ENCODE peak calls at places on chromosomes 1 and 21, in six cellular contexts. One of them, this sample, is unnamed.

GRCh38 chr21:33924079-33924765 is 8.6 kb upstream of the ATP5PO start:
- DNase-seq in GM12891: no peak
- DNase-seq in HepG2: peak
- DNase-seq in K562: peak
- DNase-seq in H1: peak
- DNase-seq in GM12878: peak
- DNase-seq in this sample: peak

GRCh38 chr1:111290104-111290503 is 547 bp upstream of the CHIA start:
- DNase-seq in GM12891: no peak
- DNase-seq in HepG2: no peak
- DNase-seq in K562: no peak
- DNase-seq in H1: no peak
- DNase-seq in GM12878: no peak
- DNase-seq in this sample: no peak

GRCh38 chr1:15950302-15950701 is 25.6 kb downstream of the ZBTB17 start:
- DNase-seq in GM12891: no peak
- DNase-seq in HepG2: no peak
- DNase-seq in K562: no peak
- DNase-seq in H1: no peak
- DNase-seq in GM12878: no peak
- DNase-seq in this sample: no peak

GRCh38 chr1:14924012-14924452 is 229.5 kb upstream of the TMEM51 start:
- DNase-seq in GM12891: peak
- DNase-seq in HepG2: no peak
- DNase-seq in K562: peak
- DNase-seq in H1: no peak
- DNase-seq in GM12878: no peak
- DNase-seq in this sample: peak

GRCh38 chr1:203511513-203511912 is 17.6 kb downstream of the OPTC start:
- DNase-seq in GM12891: no peak
- DNase-seq in HepG2: no peak
- DNase-seq in K562: no peak
- DNase-seq in H1: no peak
- DNase-seq in GM12878: no peak
- DNase-seq in this sample: no peak

GRCh38 chr1:221829327-221830011 is 87.6 kb upstream of the DUSP10 start:
- DNase-seq in GM12891: no peak
- DNase-seq in HepG2: no peak
- DNase-seq in K562: no peak
- DNase-seq in H1: no peak
- DNase-seq in GM12878: no peak
- DNase-seq in this sample: no peak

GRCh38 chr1:236027096-236027495 is 37.8 kb downstream of the NID1 start:
- DNase-seq in GM12891: no peak
- DNase-seq in HepG2: no peak
- DNase-seq in K562: no peak
- DNase-seq in H1: no peak
- DNase-seq in GM12878: no peak
- DNase-seq in this sample: no peak

GRCh38 chr1:8439015-8439702 is 121.2 kb downstream of the SLC45A1 start:
- DNase-seq in GM12891: peak
- DNase-seq in HepG2: peak
- DNase-seq in K562: peak
- DNase-seq in H1: no peak
- DNase-seq in GM12878: no peak
- DNase-seq in this sample: peak

GRCh38 chr1:83641206-83641658 is 357.7 kb downstream of the TTLL7 start:
- DNase-seq in GM12891: no peak
- DNase-seq in HepG2: no peak
- DNase-seq in K562: no peak
- DNase-seq in H1: no peak
- DNase-seq in GM12878: no peak
- DNase-seq in this sample: no peak

GRCh38 chr1:65069186-65069585 is 78.8 kb upstream of the AK4 start:
- DNase-seq in GM12891: no peak
- DNase-seq in HepG2: no peak
- DNase-seq in K562: no peak
- DNase-seq in H1: no peak
- DNase-seq in GM12878: no peak
- DNase-seq in this sample: no peak

GRCh38 chr1:59141267-59141863 is 155.5 kb upstream of the FGGY start:
- DNase-seq in GM12891: no peak
- DNase-seq in HepG2: no peak
- DNase-seq in K562: no peak
- DNase-seq in H1: no peak
- DNase-seq in GM12878: no peak
- DNase-seq in this sample: no peak

GRCh38 chr1:67897270-67897949 is 64.1 kb upstream of the GNG12 start:
- DNase-seq in GM12891: no peak
- DNase-seq in HepG2: no peak
- DNase-seq in K562: no peak
- DNase-seq in H1: no peak
- DNase-seq in GM12878: no peak
- DNase-seq in this sample: no peak
- TF ChIP-seq POLR2A in GM12891: no peak
- TF ChIP-seq POLR2A in HepG2: no peak
- TF ChIP-seq POLR2A in K562: no peak
- TF ChIP-seq POLR2A in H1: no peak
- TF ChIP-seq POLR2A in GM12878: no peak
- TF ChIP-seq POLR2A in this sample: no peak

GRCh38 chr21:16070207-16070651 is 340.4 kb downstream of the USP25 start:
- DNase-seq in GM12891: no peak
- DNase-seq in HepG2: no peak
- DNase-seq in K562: no peak
- DNase-seq in H1: no peak
- DNase-seq in GM12878: no peak
- DNase-seq in this sample: no peak
- TF ChIP-seq TAF1 in GM12891: no peak
- TF ChIP-seq TAF1 in HepG2: no peak
- TF ChIP-seq TAF1 in K562: no peak
- TF ChIP-seq TAF1 in H1: no peak
- TF ChIP-seq TAF1 in GM12878: no peak
- TF ChIP-seq TAF1 in this sample: no peak

GRCh38 chr1:28668191-28668955 is at the start of gene GMEB1:
- DNase-seq in GM12891: peak
- DNase-seq in HepG2: peak
- DNase-seq in K562: peak
- DNase-seq in H1: no peak
- DNase-seq in GM12878: peak
- DNase-seq in this sample: peak

GRCh38 chr1:28666806-28667205 is 1.8 kb upstream of the GMEB1 start:
- DNase-seq in GM12891: no peak
- DNase-seq in HepG2: no peak
- DNase-seq in K562: no peak
- DNase-seq in H1: no peak
- DNase-seq in GM12878: no peak
- DNase-seq in this sample: no peak

GRCh38 chr1:28663871-28664470 is 4.6 kb upstream of the GMEB1 start:
- DNase-seq in GM12891: no peak
- DNase-seq in HepG2: no peak
- DNase-seq in K562: no peak
- DNase-seq in H1: no peak
- DNase-seq in GM12878: no peak
- DNase-seq in this sample: no peak

GRCh38 chr1:28671254-28671780 is 2.7 kb downstream of the GMEB1 start:
- DNase-seq in GM12891: no peak
- DNase-seq in HepG2: no peak
- DNase-seq in K562: no peak
- DNase-seq in H1: no peak
- DNase-seq in GM12878: no peak
- DNase-seq in this sample: no peak

GRCh38 chr1:28668956-28669719 is 554 bp downstream of the GMEB1 start:
- DNase-seq in GM12891: peak
- DNase-seq in HepG2: peak
- DNase-seq in K562: no peak
- DNase-seq in H1: no peak
- DNase-seq in GM12878: no peak
- DNase-seq in this sample: peak
- TF ChIP-seq POLR2A in GM12891: no peak
- TF ChIP-seq POLR2A in HepG2: no peak
- TF ChIP-seq POLR2A in K562: no peak
- TF ChIP-seq POLR2A in H1: no peak
- TF ChIP-seq POLR2A in GM12878: peak
- TF ChIP-seq POLR2A in this sample: no peak

GRCh38 chr1:160879056-160879455 is 5.9 kb downstream of the ITLN1 start:
- DNase-seq in GM12891: no peak
- DNase-seq in HepG2: no peak
- DNase-seq in K562: no peak
- DNase-seq in H1: no peak
- DNase-seq in GM12878: no peak
- DNase-seq in this sample: no peak

GRCh38 chr1:160874935-160875334 is 10.0 kb downstream of the ITLN1 start:
- DNase-seq in GM12891: no peak
- DNase-seq in HepG2: no peak
- DNase-seq in K562: no peak
- DNase-seq in H1: no peak
- DNase-seq in GM12878: no peak
- DNase-seq in this sample: no peak

GRCh38 chr1:160877221-160877620 is 7.8 kb downstream of the ITLN1 start:
- DNase-seq in GM12891: no peak
- DNase-seq in HepG2: no peak
- DNase-seq in K562: no peak
- DNase-seq in H1: no peak
- DNase-seq in GM12878: no peak
- DNase-seq in this sample: no peak

GRCh38 chr1:160876311-160876710 is 8.7 kb downstream of the ITLN1 start:
- DNase-seq in GM12891: no peak
- DNase-seq in HepG2: no peak
- DNase-seq in K562: no peak
- DNase-seq in H1: no peak
- DNase-seq in GM12878: no peak
- DNase-seq in this sample: no peak
- TF ChIP-seq TAF1 in GM12891: no peak
- TF ChIP-seq TAF1 in HepG2: no peak
- TF ChIP-seq TAF1 in K562: no peak
- TF ChIP-seq TAF1 in H1: no peak
- TF ChIP-seq TAF1 in GM12878: no peak
- TF ChIP-seq TAF1 in this sample: no peak

GRCh38 chr1:84888753-84889152 is 4.3 kb downstream of the LPAR3 start:
- DNase-seq in GM12891: no peak
- DNase-seq in HepG2: no peak
- DNase-seq in K562: no peak
- DNase-seq in H1: no peak
- DNase-seq in GM12878: no peak
- DNase-seq in this sample: no peak

GRCh38 chr1:84887261-84887934 is 5.6 kb downstream of the LPAR3 start:
- DNase-seq in GM12891: no peak
- DNase-seq in HepG2: no peak
- DNase-seq in K562: no peak
- DNase-seq in H1: no peak
- DNase-seq in GM12878: no peak
- DNase-seq in this sample: no peak

GRCh38 chr1:84892657-84893618 is at the start of gene LPAR3:
- DNase-seq in GM12891: peak
- DNase-seq in HepG2: no peak
- DNase-seq in K562: peak
- DNase-seq in H1: no peak
- DNase-seq in GM12878: no peak
- DNase-seq in this sample: peak

GRCh38 chr1:84889437-84889836 is 3.6 kb downstream of the LPAR3 start:
- DNase-seq in GM12891: no peak
- DNase-seq in HepG2: no peak
- DNase-seq in K562: no peak
- DNase-seq in H1: no peak
- DNase-seq in GM12878: no peak
- DNase-seq in this sample: no peak

DNA sequence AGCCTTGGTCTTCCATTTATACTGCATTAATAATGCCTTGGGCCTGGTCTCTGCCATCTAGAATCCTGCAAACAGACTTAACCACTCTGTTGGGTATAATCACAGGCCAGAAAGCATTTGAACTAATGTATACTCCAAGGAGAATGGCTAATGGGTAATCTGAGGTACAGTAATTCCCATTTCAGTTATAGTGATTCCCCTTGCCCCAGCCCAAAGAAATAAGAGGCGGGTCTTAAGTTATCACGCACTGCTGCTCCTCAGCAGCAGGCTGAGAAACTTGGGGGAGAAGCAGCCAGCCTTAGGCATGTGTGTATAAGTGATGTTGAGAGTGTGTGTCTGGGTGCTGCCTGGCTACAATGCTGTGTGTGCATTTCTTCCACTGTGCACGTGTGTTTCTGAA is 2.4 kb downstream of the LPAR3 start:
- DNase-seq in GM12891: no peak
- DNase-seq in HepG2: no peak
- DNase-seq in K562: no peak
- DNase-seq in H1: no peak
- DNase-seq in GM12878: no peak
- DNase-seq in this sample: no peak
- TF ChIP-seq POLR2A in GM12891: no peak
- TF ChIP-seq POLR2A in HepG2: no peak
- TF ChIP-seq POLR2A in K562: no peak
- TF ChIP-seq POLR2A in H1: no peak
- TF ChIP-seq POLR2A in GM12878: no peak
- TF ChIP-seq POLR2A in this sample: no peak

GRCh38 chr1:1971017-1971416 is 32.6 kb downstream of the CFAP74 start:
- DNase-seq in GM12891: no peak
- DNase-seq in HepG2: no peak
- DNase-seq in K562: no peak
- DNase-seq in H1: no peak
- DNase-seq in GM12878: no peak
- DNase-seq in this sample: no peak

GRCh38 chr1:1971688-1972087 is 31.9 kb downstream of the CFAP74 start:
- DNase-seq in GM12891: no peak
- DNase-seq in HepG2: no peak
- DNase-seq in K562: no peak
- DNase-seq in H1: no peak
- DNase-seq in GM12878: no peak
- DNase-seq in this sample: no peak

GRCh38 chr1:1973716-1974642 is 29.6 kb downstream of the CFAP74 start:
- DNase-seq in GM12891: no peak
- DNase-seq in HepG2: no peak
- DNase-seq in K562: peak
- DNase-seq in H1: no peak
- DNase-seq in GM12878: no peak
- DNase-seq in this sample: no peak

GRCh38 chr1:1974834-1975233 is 28.8 kb downstream of the CFAP74 start:
- DNase-seq in GM12891: no peak
- DNase-seq in HepG2: no peak
- DNase-seq in K562: peak
- DNase-seq in H1: no peak
- DNase-seq in GM12878: no peak
- DNase-seq in this sample: no peak

DNA sequence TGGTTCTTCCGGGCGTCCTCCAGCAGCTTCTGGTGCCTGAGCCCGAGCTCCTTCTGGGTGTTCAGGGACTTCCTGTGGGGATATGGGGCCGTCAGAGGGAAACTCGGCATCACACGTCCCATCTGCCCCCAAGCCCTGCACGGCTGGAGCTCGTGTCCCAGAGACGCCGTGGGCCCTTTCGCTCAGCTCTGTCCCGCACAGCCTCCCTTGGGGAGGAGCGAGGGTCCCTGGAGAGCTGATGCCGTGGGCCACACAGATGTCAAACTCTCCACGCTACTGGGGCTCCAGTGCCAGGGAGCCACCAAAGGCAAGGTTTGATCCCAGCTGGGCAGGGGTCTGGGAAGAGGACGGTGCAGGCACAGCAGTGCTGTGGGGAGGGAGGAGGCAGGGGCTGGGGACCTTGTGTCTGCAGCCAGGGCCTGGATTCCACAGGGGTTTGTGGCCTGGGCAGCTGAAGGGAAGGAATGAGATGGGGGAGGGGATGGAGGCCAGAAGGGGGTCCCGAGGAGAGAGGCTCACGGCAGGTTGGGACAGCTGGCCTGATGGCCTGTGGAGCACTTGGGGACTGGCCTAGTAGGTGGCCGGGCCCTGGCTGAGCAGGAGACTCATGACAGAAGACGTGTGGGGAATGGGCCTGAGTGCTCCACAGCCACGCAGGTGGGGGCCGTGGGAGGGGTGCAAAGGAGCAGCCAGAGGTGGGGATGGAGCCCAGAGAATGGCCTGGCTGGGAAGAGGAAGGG is 30.4 kb downstream of the CFAP74 start:
- DNase-seq in GM12891: no peak
- DNase-seq in HepG2: no peak
- DNase-seq in K562: no peak
- DNase-seq in H1: no peak
- DNase-seq in GM12878: no peak
- DNase-seq in this sample: no peak
- TF ChIP-seq TAF1 in GM12891: no peak
- TF ChIP-seq TAF1 in HepG2: no peak
- TF ChIP-seq TAF1 in K562: no peak
- TF ChIP-seq TAF1 in H1: no peak
- TF ChIP-seq TAF1 in GM12878: no peak
- TF ChIP-seq TAF1 in this sample: no peak

This sample was measured in GM12892.